ENCODE peak calls at places on chromosome 18, in four cellular contexts. P, X, N and G are unnamed samples.

GRCh38 chr18:59742325-59743111 is 45.3 kb upstream of the CCBE1 start:
- DNase-seq in P (no peak), X (no peak), N (no peak), G (no peak)

GRCh38 chr18:67273288-67273687 is 243.2 kb downstream of the DSEL start:
- DNase-seq in P (no peak), X (no peak), N (no peak), G (no peak)

GRCh38 chr18:54689319-54689718 is 98.3 kb downstream of the DYNAP start:
- DNase-seq in P (no peak), X (no peak), N (no peak), G (no peak)

GRCh38 chr18:1573732-1574131 is 669.1 kb downstream of the ADCYAP1 start:
- DNase-seq in P (no peak), X (no peak), N (no peak), G (no peak)

GRCh38 chr18:75043478-75043877 is 165.5 kb downstream of the PTGR3 start:
- DNase-seq in P (no peak), X (no peak), N (no peak), G (no peak)

GRCh38 chr18:76922107-76922506 is 99.8 kb downstream of the ZNF236 start:
- DNase-seq in P (peak), X (peak), N (no peak), G (peak)

GRCh38 chr18:62566199-62566598 is 43.4 kb downstream of the ZCCHC2 start:
- DNase-seq in P (no peak), X (no peak), N (no peak), G (peak)

GRCh38 chr18:32372381-32373061 is 98.2 kb downstream of the GAREM1 start:
- DNase-seq in P (no peak), X (no peak), N (no peak), G (no peak)

GRCh38 chr18:77777126-77777525 is 527.5 kb downstream of the GALR1 start:
- DNase-seq in P (no peak), X (no peak), N (no peak), G (no peak)

GRCh38 chr18:57439985-57440330 is 4.8 kb downstream of the ONECUT2 start:
- DNase-seq in P (no peak), X (no peak), N (no peak), G (no peak)

GRCh38 chr18:49619792-49620191 is 57.9 kb downstream of the LIPG start:
- DNase-seq in P (no peak), X (no peak), N (no peak), G (no peak)

GRCh38 chr18:62759704-62760402 is 44.5 kb downstream of the PHLPP1 start:
- DNase-seq in P (no peak), X (no peak), N (no peak), G (no peak)

GRCh38 chr18:59057493-59057795 is 82.2 kb upstream of the SEC11C start:
- DNase-seq in P (no peak), X (no peak), N (no peak), G (no peak)

GRCh38 chr18:32349728-32350395 is 120.8 kb downstream of the GAREM1 start:
- DNase-seq in P (peak), X (no peak), N (no peak), G (no peak)

GRCh38 chr18:2982452-2983172 is 30.3 kb downstream of the LPIN2 start:
- DNase-seq in P (no peak), X (no peak), N (no peak), G (no peak)

GRCh38 chr18:44680271-44681038 is at the start of gene SETBP1:
- DNase-seq in P (peak), X (peak), N (peak), G (peak)

GRCh38 chr18:51051105-51051712 is 21.2 kb downstream of the SMAD4 start:
- DNase-seq in P (peak), X (peak), N (no peak), G (no peak)

GRCh38 chr18:51157215-51157614 is 40.3 kb downstream of the MEX3C start:
- DNase-seq in P (no peak), X (no peak), N (no peak), G (no peak)

GRCh38 chr18:43751835-43752234 is 474.5 kb upstream of the SYT4 start:
- DNase-seq in P (no peak), X (no peak), N (no peak), G (no peak)

GRCh38 chr18:48990497-48991298 is 39.9 kb upstream of the SMAD7 start:
- DNase-seq in P (peak), X (no peak), N (no peak), G (no peak)

GRCh38 chr18:79485788-79486355 is 90.1 kb downstream of the NFATC1 start:
- DNase-seq in P (no peak), X (no peak), N (no peak), G (no peak)

GRCh38 chr18:55090566-55091187 is 131.4 kb upstream of the CCDC68 start:
- DNase-seq in P (no peak), X (no peak), N (no peak), G (no peak)

GRCh38 chr18:77374106-77374505 is 124.5 kb downstream of the GALR1 start:
- DNase-seq in P (no peak), X (no peak), N (no peak), G (no peak)

GRCh38 chr18:58194028-58194427 is 150.0 kb downstream of the NEDD4L start:
- DNase-seq in P (no peak), X (peak), N (no peak), G (peak)

GRCh38 chr18:77207540-77207939 is 42.1 kb upstream of the GALR1 start:
- DNase-seq in P (peak), X (no peak), N (peak), G (peak)

GRCh38 chr18:13269599-13270011 is 51.0 kb downstream of the LDLRAD4 start:
- DNase-seq in P (no peak), X (no peak), N (no peak), G (no peak)

GRCh38 chr18:34322365-34323289 is 97.9 kb upstream of the NOL4 start:
- DNase-seq in P (peak), X (peak), N (no peak), G (peak)

GRCh38 chr18:54774423-54774822 is 53.9 kb upstream of the RAB27B start:
- DNase-seq in P (no peak), X (no peak), N (no peak), G (no peak)

GRCh38 chr18:20971886-20972267 is 139.7 kb downstream of the ROCK1 start:
- DNase-seq in P (peak), X (no peak), N (no peak), G (no peak)

GRCh38 chr18:23020555-23021294 is 87.6 kb downstream of the RBBP8 start:
- DNase-seq in P (no peak), X (no peak), N (no peak), G (no peak)

GRCh38 chr18:29145993-29146539 is 969.1 kb upstream of the CDH2 start:
- DNase-seq in P (no peak), X (no peak), N (no peak), G (no peak)